ENCODE peak calls at places on chromosomes 7 and 10, in nine cellular contexts. B is NCI-H226; J is left lobe of liver; X is iris pigment epithelial cell; A is endothelial cell; F is aorta; U is HFFc6; R is NCI-H345; Q is activated T-cell treated with anti-CD3 and anti-CD28 coated beads, Interleukin-2, amount 50 U/mL, for 4 hours. G is an unnamed sample.

GRCh38 chr10:89337493-89337892 is 9.7 kb downstream of the IFIT3 start:
- DNase-seq in F (no peak), R (no peak), B (peak; percentile 92), Q (peak; percentile 36), U (no peak), A (no peak), J (no peak), X (peak; percentile 96), G (no peak)

GRCh38 chr10:36182059-36182654 is 540.1 kb upstream of the FZD8 start:
- DNase-seq in B (no peak), F (no peak), R (no peak), U (no peak), X (no peak), A (no peak), J (no peak), Q (no peak), G (no peak)

GRCh38 chr10:60414111-60414510 is 24.4 kb upstream of the ANK3 start:
- DNase-seq in Q (no peak), A (no peak), U (no peak), F (no peak), B (peak; percentile 46), R (no peak), J (no peak), X (no peak), G (no peak)

GRCh38 chr7:129862672-129863071 is 90.1 kb downstream of the UBE2H start:
- DNase-seq in J (no peak), A (no peak), X (no peak), B (no peak), Q (no peak), F (no peak), R (no peak), U (no peak), G (no peak)

GRCh38 chr10:47190301-47190700 is 109.7 kb upstream of the GDF10 start:
- DNase-seq in Q (no peak), A (no peak), X (no peak), F (no peak), B (no peak), R (peak; percentile 88), J (no peak), U (no peak), G (no peak)

GRCh38 chr10:59448616-59449015 is 86.3 kb upstream of the FAM13C start:
- DNase-seq in U (no peak), X (no peak), J (no peak), R (no peak), Q (no peak), F (no peak), B (no peak), A (no peak), G (no peak)

GRCh38 chr10:29879862-29880261 is 179.5 kb downstream of the JCAD start:
- DNase-seq in A (no peak), Q (no peak), U (no peak), X (no peak), R (no peak), J (no peak), F (no peak), B (no peak), G (no peak)

GRCh38 chr7:158838238-158838637 is 8.9 kb upstream of the ESYT2 start:
- DNase-seq in Q (no peak), B (no peak), X (no peak), U (no peak), F (no peak), J (no peak), A (no peak), R (peak; percentile 83), G (no peak)

GRCh38 chr10:104351067-104351681 is 2.5 kb upstream of the CFAP58 start:
- DNase-seq in R (no peak), J (no peak), B (no peak), F (no peak), A (no peak), Q (no peak), U (peak; percentile 78), X (peak; percentile 66), G (no peak)

GRCh38 chr10:79105164-79105739 is 36.5 kb downstream of the ZMIZ1 start:
- DNase-seq in X (no peak), B (no peak), A (no peak), R (peak; percentile 7), J (no peak), U (no peak), F (no peak), Q (no peak), G (no peak)

GRCh38 chr7:2698581-2699288 is 10.7 kb downstream of the AMZ1 start:
- DNase-seq in A (no peak), X (no peak), R (peak; percentile 39), B (no peak), F (no peak), Q (peak; percentile 47), U (no peak), J (no peak), G (peak; percentile 24)

GRCh38 chr7:152761116-152761748 is 1.7 kb downstream of the ACTR3B start:
- DNase-seq in B (no peak), R (no peak), J (no peak), Q (no peak), F (no peak), A (no peak), X (peak; percentile 74), U (peak; percentile 92), G (no peak)

GRCh38 chr7:27802977-27803376 is 63.0 kb downstream of the TAX1BP1 start:
- DNase-seq in R (no peak), X (peak; percentile 12), Q (no peak), B (no peak), J (no peak), A (no peak), F (no peak), U (no peak), G (no peak)

GRCh38 chr10:23155166-23155565 is 36.9 kb upstream of the PTF1A start:
- DNase-seq in A (no peak), U (no peak), Q (no peak), R (no peak), X (peak; percentile 30), B (no peak), F (no peak), J (no peak), G (no peak)

GRCh38 chr7:140883378-140883777 is 41.4 kb downstream of the BRAF start:
- DNase-seq in J (no peak), R (no peak), X (no peak), Q (no peak), F (no peak), B (no peak), U (no peak), A (no peak), G (no peak)

GRCh38 chr10:102422586-102423129 is 2.0 kb downstream of the FBXL15 start:
- DNase-seq in A (peak; percentile 80), B (no peak), X (peak; percentile 79), J (peak; percentile 88), U (peak; percentile 62), F (peak; percentile 93), R (peak; percentile 6), Q (no peak), G (no peak)